ENCODE peak calls at places on chromosomes 3 and 15, in nine cellular contexts. C is EH; F is activated naive CD8-positive, alpha-beta T cell treated with anti-CD3 and anti-CD28 coated beads, Interleukin-2, amount 50 U/mL, for 24 hours; B is GM10248; W is WTC11; V is NCI-H2171; O is activated CD8-positive, alpha-beta memory T cell treated with anti-CD3 and anti-CD28 coated beads, Interleukin-2, amount 50 U/mL, for 48 hours; M is NCI-H774; R is SW480. H is an unnamed sample.

GRCh38 chr3:177945999-177946398 is 590.2 kb upstream of the KCNMB2 start:
- DNase-seq in C (no peak), F (no peak), B (no peak), W (no peak), V (no peak), O (no peak), M (no peak), R (no peak), H (no peak)

GRCh38 chr3:71956716-71957115 is 171.8 kb upstream of the PROK2 start:
- DNase-seq in C (no peak), F (no peak), B (no peak), W (peak; percentile 24), V (no peak), O (no peak), M (no peak), R (no peak), H (no peak)

GRCh38 chr3:155946178-155946577 is 75.7 kb downstream of the GMPS start:
- DNase-seq in C (peak; percentile 85), F (no peak), B (no peak), W (no peak), V (no peak), O (no peak), M (no peak), R (peak; percentile 16), H (no peak)

GRCh38 chr15:29066310-29066709 is 180.5 kb downstream of the APBA2 start:
- DNase-seq in C (no peak), F (no peak), B (no peak), W (no peak), V (no peak), O (no peak), M (no peak), R (no peak), H (no peak)

GRCh38 chr3:196988241-196989029 is 19.8 kb upstream of the PIGZ start:
- DNase-seq in C (peak; percentile 10), F (no peak), B (no peak), W (peak; percentile 59), V (no peak), O (no peak), M (no peak), R (peak; percentile 52), H (no peak)

GRCh38 chr3:55160241-55160877 is 232.5 kb upstream of the LRTM1 start:
- DNase-seq in C (peak; percentile 100), F (no peak), B (peak; percentile 6), W (no peak), V (no peak), O (no peak), M (no peak), R (peak; percentile 94), H (no peak)

GRCh38 chr3:43389388-43390254 is 103.3 kb downstream of the SNRK start:
- DNase-seq in C (peak; percentile 63), F (peak; percentile 60), B (no peak), W (no peak), V (no peak), O (peak; percentile 70), M (no peak), R (no peak), H (no peak)

GRCh38 chr15:84982301-84982920 is 755 bp downstream of the PDE8A start:
- DNase-seq in C (peak; percentile 45), F (peak; percentile 70), B (no peak), W (no peak), V (no peak), O (peak; percentile 78), M (no peak), R (no peak), H (no peak)

GRCh38 chr3:9111349-9112265 is 137.8 kb downstream of the SRGAP3 start:
- DNase-seq in C (no peak), F (peak; percentile 12), B (no peak), W (peak; percentile 82), V (no peak), O (no peak), M (no peak), R (no peak), H (peak; percentile 41)

GRCh38 chr15:91472316-91472756 is 372.3 kb downstream of the SV2B start:
- DNase-seq in C (no peak), F (no peak), B (no peak), W (no peak), V (no peak), O (no peak), M (no peak), R (no peak), H (no peak)

GRCh38 chr3:64653101-64653500 is 34.7 kb downstream of the ADAMTS9 start:
- DNase-seq in C (no peak), F (no peak), B (no peak), W (no peak), V (no peak), O (no peak), M (no peak), R (no peak), H (no peak)

GRCh38 chr3:25169146-25169545 is 258.9 kb upstream of the RARB start:
- DNase-seq in C (peak; percentile 64), F (no peak), B (no peak), W (no peak), V (no peak), O (no peak), M (no peak), R (no peak), H (no peak)

GRCh38 chr3:43082457-43082856 is 23.4 kb downstream of the POMGNT2 start:
- DNase-seq in C (no peak), F (no peak), B (no peak), W (no peak), V (no peak), O (no peak), M (no peak), R (no peak), H (no peak)

GRCh38 chr3:124363451-124363850 is 366.8 kb upstream of the UMPS start:
- DNase-seq in C (peak; percentile 96), F (no peak), B (no peak), W (no peak), V (no peak), O (no peak), M (no peak), R (no peak), H (no peak)

GRCh38 chr3:4392992-4393391 is 74.1 kb downstream of the SUMF1 start:
- DNase-seq in C (no peak), F (no peak), B (no peak), W (no peak), V (no peak), O (no peak), M (no peak), R (no peak), H (no peak)

GRCh38 chr3:182760576-182761164 is 32.6 kb upstream of the ATP11B start:
- DNase-seq in C (no peak), F (no peak), B (no peak), W (no peak), V (no peak), O (no peak), M (no peak), R (no peak), H (no peak)

GRCh38 chr15:51262468-51262867 is 75.9 kb downstream of the CYP19A1 start:
- DNase-seq in C (no peak), F (no peak), B (no peak), W (no peak), V (no peak), O (no peak), M (no peak), R (no peak), H (no peak)

GRCh38 chr15:40680151-40680550 is 14.8 kb upstream of the RAD51 start:
- DNase-seq in C (no peak), F (no peak), B (no peak), W (no peak), V (no peak), O (no peak), M (no peak), R (no peak), H (no peak)

GRCh38 chr15:70561885-70562284 is 201.5 kb downstream of the UACA start:
- DNase-seq in C (no peak), F (no peak), B (no peak), W (no peak), V (no peak), O (peak; percentile 20), M (no peak), R (no peak), H (no peak)

GRCh38 chr3:13580256-13581023 is 31.5 kb downstream of the FBLN2 start:
- DNase-seq in C (peak; percentile 31), F (no peak), B (no peak), W (peak; percentile 3), V (no peak), O (no peak), M (no peak), R (peak; percentile 59), H (no peak)

GRCh38 chr3:71673486-71673885 is 51.7 kb downstream of the EIF4E3 start:
- DNase-seq in C (peak; percentile 34), F (no peak), B (no peak), W (no peak), V (no peak), O (no peak), M (no peak), R (no peak), H (no peak)

GRCh38 chr15:40092416-40093223 is 16.1 kb downstream of the BMF start:
- DNase-seq in C (peak; percentile 95), F (no peak), B (no peak), W (no peak), V (peak; percentile 29), O (no peak), M (peak; percentile 49), R (no peak), H (peak; percentile 85)

GRCh38 chr3:177263615-177264365 is 66.5 kb upstream of the TBL1XR1 start:
- DNase-seq in C (peak; percentile 40), F (no peak), B (no peak), W (no peak), V (no peak), O (peak; percentile 12), M (no peak), R (no peak), H (no peak)

GRCh38 chr3:141471160-141471559 is 15.7 kb upstream of the RASA2 start:
- DNase-seq in C (peak; percentile 88), F (no peak), B (no peak), W (no peak), V (no peak), O (no peak), M (no peak), R (no peak), H (no peak)

H was measured in NCI-H446 treated with DMSO at 0.1 percent for 48 hours.